ENCODE peak calls at places on chromosomes 2 and 18, in five cellular contexts. Y is AG09319, J is cardiac fibroblast, I is nephron progenitor cell, Q is GM10248. M is an unnamed sample.

GRCh38 chr2:112059671-112060070 is 4.6 kb downstream of the TMEM87B start:
- DNase-seq in Y (no peak), J (no peak), I (no peak), Q (no peak), M (no peak)

GRCh38 chr2:219570194-219570923 is 980 bp downstream of the OBSL1 start:
- DNase-seq in Y (no peak), J (peak), I (peak), Q (no peak), M (peak)

GRCh38 chr2:64222351-64222750 is 78.1 kb upstream of the PELI1 start:
- DNase-seq in Y (no peak), J (peak), I (no peak), Q (no peak), M (peak)

GRCh38 chr2:29987141-29987540 is 65.8 kb upstream of the ALK start:
- DNase-seq in Y (no peak), J (no peak), I (no peak), Q (no peak), M (no peak)

GRCh38 chr2:3959372-3959771 is 256.0 kb downstream of the DCDC2C start:
- DNase-seq in Y (no peak), J (peak), I (peak), Q (peak), M (peak)

GRCh38 chr2:85939136-85939535 is 50.3 kb upstream of the ST3GAL5 start:
- DNase-seq in Y (no peak), J (no peak), I (no peak), Q (no peak), M (no peak)

GRCh38 chr18:29626094-29626493 is 1416.4 kb downstream of the DSC3 start:
- DNase-seq in Y (no peak), J (no peak), I (no peak), Q (no peak), M (no peak)

GRCh38 chr2:207061181-207061580 is 104.6 kb downstream of the KLF7 start:
- DNase-seq in Y (no peak), J (no peak), I (no peak), Q (no peak), M (peak)

GRCh38 chr2:215698566-215698965 is 262.7 kb upstream of the FN1 start:
- DNase-seq in Y (peak), J (peak), I (no peak), Q (no peak), M (peak)

GRCh38 chr18:80157708-80158343 is 48.8 kb downstream of the ADNP2 start:
- DNase-seq in Y (no peak), J (peak), I (peak), Q (peak), M (peak)

GRCh38 chr18:26804474-26804873 is 61.0 kb downstream of the AQP4 start:
- DNase-seq in Y (no peak), J (no peak), I (peak), Q (no peak), M (no peak)

GRCh38 chr18:50610349-50610748 is 50.5 kb downstream of the MAPK4 start:
- DNase-seq in Y (no peak), J (no peak), I (no peak), Q (no peak), M (no peak)

GRCh38 chr2:224608104-224608503 is 22.9 kb upstream of the CUL3 start:
- DNase-seq in Y (no peak), J (no peak), I (no peak), Q (no peak), M (no peak)

GRCh38 chr2:74507926-74508520 is 528 bp upstream of the PCGF1 start:
- DNase-seq in Y (no peak), J (peak), I (peak), Q (peak), M (peak)

GRCh38 chr2:170500770-170501169 is 214.4 kb upstream of the SP5 start:
- DNase-seq in Y (no peak), J (no peak), I (no peak), Q (no peak), M (no peak)

GRCh38 chr2:172513524-172513900 is 42.4 kb upstream of the PDK1 start:
- DNase-seq in Y (no peak), J (no peak), I (no peak), Q (no peak), M (no peak)

GRCh38 chr2:239285071-239285931 is 115.5 kb downstream of the HDAC4 start:
- DNase-seq in Y (no peak), J (no peak), I (no peak), Q (peak), M (no peak)

GRCh38 chr2:46144133-46144800 is 152.9 kb upstream of the EPAS1 start:
- DNase-seq in Y (no peak), J (no peak), I (no peak), Q (no peak), M (no peak)

GRCh38 chr18:58446661-58447060 is 182.2 kb downstream of the ALPK2 start:
- DNase-seq in Y (no peak), J (no peak), I (no peak), Q (no peak), M (no peak)

GRCh38 chr2:112183327-112184025 is 45.3 kb downstream of the FBLN7 start:
- DNase-seq in Y (no peak), J (no peak), I (no peak), Q (peak), M (no peak)

GRCh38 chr2:15889800-15890498 is 50.4 kb upstream of the MYCN start:
- DNase-seq in Y (no peak), J (no peak), I (no peak), Q (no peak), M (no peak)

GRCh38 chr2:39059366-39059952 is 61.4 kb downstream of the SOS1 start:
- DNase-seq in Y (peak), J (peak), I (no peak), Q (peak), M (peak)

GRCh38 chr2:120856421-120856862 is 120.8 kb downstream of the GLI2 start:
- DNase-seq in Y (no peak), J (peak), I (no peak), Q (no peak), M (no peak)

GRCh38 chr2:229896857-229897256 is 25.0 kb downstream of the TRIP12 start:
- DNase-seq in Y (no peak), J (no peak), I (no peak), Q (no peak), M (no peak)

GRCh38 chr2:169141713-169142352 is 72.5 kb downstream of the DHRS9 start:
- DNase-seq in Y (no peak), J (peak), I (peak), Q (peak), M (peak)

GRCh38 chr2:61993422-61994024 is 88.0 kb downstream of the COMMD1 start:
- DNase-seq in Y (no peak), J (peak), I (no peak), Q (peak), M (peak)

DNA sequence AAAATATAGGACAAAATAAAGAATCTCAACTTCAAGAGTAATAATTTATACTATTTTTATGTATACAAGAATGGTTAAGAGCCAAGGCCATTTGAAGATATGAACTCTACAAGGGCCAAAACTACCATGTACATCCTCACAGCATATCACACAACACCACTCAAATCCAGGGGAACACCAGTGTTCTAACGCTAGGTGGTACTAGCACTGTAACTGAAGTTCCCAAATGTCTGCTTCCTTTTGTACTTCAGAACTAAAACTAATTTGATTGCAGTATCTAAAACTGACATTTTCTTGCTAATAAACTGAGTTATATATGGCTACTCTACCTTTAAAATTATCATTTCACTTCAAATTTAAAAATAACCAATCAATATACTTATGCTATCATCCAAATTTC is 47.0 kb downstream of the REV1 start:
- DNase-seq in Y (no peak), J (peak), I (no peak), Q (no peak), M (peak)
- TF ChIP-seq CTCF in Y (peak), J (peak), I (no peak), Q (no peak), M (no peak)

GRCh38 chr2:196131384-196131861 is 40.0 kb downstream of the STK17B start:
- DNase-seq in Y (no peak), J (peak), I (no peak), Q (no peak), M (peak)
- TF ChIP-seq CTCF in Y (peak), J (peak), I (no peak), Q (peak), M (peak)

GRCh38 chr18:13107074-13107473 is 111.5 kb upstream of the LDLRAD4 start:
- DNase-seq in Y (no peak), J (no peak), I (no peak), Q (no peak), M (no peak)

GRCh38 chr18:13108330-13108729 is 110.2 kb upstream of the LDLRAD4 start:
- DNase-seq in Y (no peak), J (no peak), I (no peak), Q (no peak), M (no peak)

GRCh38 chr18:13110559-13110958 is 108.0 kb upstream of the LDLRAD4 start:
- DNase-seq in Y (no peak), J (no peak), I (no peak), Q (no peak), M (no peak)

DNA sequence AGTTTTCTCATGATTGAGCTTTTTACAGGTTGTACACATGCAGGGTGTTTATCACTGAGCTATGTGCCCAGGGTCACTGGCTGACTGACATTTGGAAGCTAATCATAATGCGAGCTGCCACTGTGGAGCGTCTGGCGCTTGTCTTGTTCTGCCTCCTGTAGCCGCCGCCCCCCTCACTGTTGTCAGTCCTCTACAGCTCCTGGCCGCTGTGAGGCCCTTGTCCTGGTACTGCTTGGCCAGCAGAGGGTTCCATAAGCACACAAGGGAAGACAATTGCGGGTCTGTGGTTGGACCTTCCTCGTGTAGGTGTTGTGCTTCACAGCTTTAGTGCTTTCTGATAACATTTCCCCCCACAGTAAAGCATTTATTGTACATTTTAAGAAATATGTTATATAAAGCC is 105.6 kb upstream of the LDLRAD4 start:
- DNase-seq in Y (no peak), J (peak), I (peak), Q (no peak), M (no peak)
- TF ChIP-seq CTCF in Y (peak), J (peak), I (peak), Q (no peak), M (no peak)

DNA sequence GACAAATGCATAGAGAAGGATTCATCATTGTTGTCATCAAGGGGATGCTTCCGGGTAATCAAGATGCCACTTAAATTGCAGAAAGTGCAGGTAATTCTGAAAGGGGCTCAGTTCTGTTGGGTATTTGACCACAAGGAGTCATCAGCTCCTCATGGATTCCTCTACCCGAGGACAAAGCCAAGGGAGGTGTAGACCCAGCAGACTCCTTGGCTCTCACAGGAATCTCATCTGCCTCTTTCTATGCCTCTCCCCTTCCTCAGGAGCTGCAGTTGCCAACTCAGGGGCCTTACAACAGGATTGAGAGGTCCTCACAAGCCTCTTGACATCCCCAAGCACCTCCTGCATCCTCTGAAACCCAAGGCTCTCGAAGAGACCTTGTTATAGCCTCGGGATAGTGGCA is 44.0 kb downstream of the ITGB6 start:
- DNase-seq in Y (no peak), J (no peak), I (no peak), Q (no peak), M (peak)
- TF ChIP-seq CTCF in Y (no peak), J (peak), I (no peak), Q (no peak), M (peak)

GRCh38 chr2:35114765-35115164 is 1240.8 kb upstream of the CRIM1 start:
- DNase-seq in Y (no peak), J (no peak), I (no peak), Q (no peak), M (peak)
- TF ChIP-seq CTCF in Y (no peak), J (no peak), I (no peak), Q (no peak), M (peak)

GRCh38 chr2:127523269-127523930 is 2.9 kb downstream of the IWS1 start:
- DNase-seq in Y (no peak), J (no peak), I (no peak), Q (no peak), M (no peak)

GRCh38 chr2:127526940-127527804 is 883 bp upstream of the IWS1 start:
- DNase-seq in Y (no peak), J (no peak), I (no peak), Q (no peak), M (peak)

GRCh38 chr2:127525692-127526141 is 572 bp downstream of the IWS1 start:
- DNase-seq in Y (peak), J (peak), I (peak), Q (no peak), M (peak)

GRCh38 chr2:127528487-127528886 is 2.2 kb upstream of the IWS1 start:
- DNase-seq in Y (no peak), J (no peak), I (no peak), Q (no peak), M (no peak)

GRCh38 chr2:127526142-127526939 is at the start of gene IWS1:
- DNase-seq in Y (peak), J (peak), I (peak), Q (peak), M (peak)
- TF ChIP-seq CTCF in Y (no peak), J (no peak), I (peak), Q (no peak), M (no peak)

GRCh38 chr2:196130039-196130825 is 41.1 kb downstream of the STK17B start:
- DNase-seq in Y (no peak), J (no peak), I (peak), Q (no peak), M (peak)
- TF ChIP-seq CTCF in Y (no peak), J (no peak), I (no peak), Q (no peak), M (no peak)

M was measured in MCF 10A.